ENCODE peak calls at places on chromosomes 13 and 19, in five cellular contexts. J is spleen; C is activated T-cell treated with anti-CD3 and anti-CD28 coated beads, Interleukin-2, amount 50 U/mL, for 72 hours; Z is NCI-H1436 treated with DMSO at 0.1 percent for 48 hours; R is M059J. L is an unnamed sample.

GRCh38 chr13:75136151-75136550 is 345.8 kb downstream of the TBC1D4 start:
- DNase-seq in C (no peak), R (peak), Z (no peak), J (no peak), L (no peak)

GRCh38 chr13:50644081-50644871 is 199.2 kb downstream of the DLEU7 start:
- DNase-seq in R (peak), C (no peak), J (no peak), Z (no peak), L (no peak)

GRCh38 chr19:17331254-17331558 is 3.4 kb downstream of the ANO8 start:
- DNase-seq in R (no peak), J (no peak), C (no peak), Z (no peak), L (no peak)

GRCh38 chr19:18762125-18763023 is 28.7 kb downstream of the COMP start:
- DNase-seq in J (no peak), R (peak), Z (no peak), C (no peak), L (no peak)

GRCh38 chr13:84588023-84588422 is 705.7 kb upstream of the SLITRK1 start:
- DNase-seq in Z (no peak), R (no peak), C (no peak), J (no peak), L (no peak)

GRCh38 chr13:101700598-101700997 is 248.1 kb downstream of the ITGBL1 start:
- DNase-seq in Z (no peak), R (no peak), J (no peak), C (no peak), L (no peak)

GRCh38 chr19:29665215-29665825 is at the start of gene PLEKHF1:
- DNase-seq in R (peak), J (peak), C (peak), Z (no peak), L (peak)

GRCh38 chr13:26377038-26377437 is 123.1 kb downstream of the CDK8 start:
- DNase-seq in R (peak), C (peak), Z (no peak), J (no peak), L (no peak)

GRCh38 chr13:79508224-79508961 is 27.4 kb downstream of the NDFIP2 start:
- DNase-seq in R (peak), Z (no peak), J (no peak), C (no peak), L (no peak)

GRCh38 chr13:97659602-97660001 is 225.6 kb downstream of the RAP2A start:
- DNase-seq in R (no peak), J (no peak), Z (no peak), C (no peak), L (no peak)

GRCh38 chr13:64453831-64454230 is 2776.3 kb downstream of the PCDH9 start:
- DNase-seq in C (no peak), Z (no peak), J (no peak), R (no peak), L (no peak)

GRCh38 chr13:51861728-51862300 is at the start of gene CCDC70:
- DNase-seq in C (peak), Z (no peak), R (peak), J (no peak), L (peak)

GRCh38 chr19:4657835-4658234 is 12.3 kb downstream of the MYDGF start:
- DNase-seq in J (no peak), R (no peak), Z (no peak), C (no peak), L (no peak)

GRCh38 chr19:54462713-54463530 is 656 bp downstream of the LENG9 start:
- DNase-seq in Z (no peak), C (peak), R (peak), J (peak), L (no peak)

GRCh38 chr19:56097306-56097705 is 23.8 kb downstream of the ZNF787 start:
- DNase-seq in J (peak), C (no peak), R (no peak), Z (no peak), L (no peak)

GRCh38 chr19:4967738-4968461 is 1.0 kb upstream of the KDM4B start:
- DNase-seq in J (no peak), R (peak), C (no peak), Z (no peak), L (no peak)

GRCh38 chr19:47267350-47267759 is 7.3 kb upstream of the INAFM1 start:
- DNase-seq in Z (no peak), R (no peak), C (no peak), J (no peak), L (no peak)

GRCh38 chr19:45815501-45816216 is 551 bp upstream of the RSPH6A start:
- DNase-seq in R (no peak), Z (no peak), J (no peak), C (no peak), L (no peak)

GRCh38 chr19:34979819-34980640 is 16.0 kb upstream of the ZNF792 start:
- DNase-seq in J (no peak), Z (no peak), C (no peak), R (no peak), L (no peak)

GRCh38 chr19:57171551-57172081 is 4.3 kb upstream of the DUXA start:
- DNase-seq in J (peak), R (peak), Z (no peak), C (peak), L (peak)

GRCh38 chr19:10662384-10663251 is 8.5 kb downstream of the ILF3 start:
- DNase-seq in J (no peak), R (no peak), Z (no peak), C (peak), L (no peak)

GRCh38 chr19:21164541-21164940 is 22.7 kb downstream of the ZNF431 start:
- DNase-seq in R (no peak), Z (no peak), J (no peak), C (no peak), L (no peak)

GRCh38 chr13:40539954-40540706 is 126.3 kb downstream of the FOXO1 start:
- DNase-seq in Z (no peak), R (peak), J (no peak), C (no peak), L (no peak)

GRCh38 chr13:80030491-80030890 is 310.4 kb downstream of the SPRY2 start:
- DNase-seq in J (no peak), Z (no peak), R (peak), C (no peak), L (no peak)

GRCh38 chr13:99256709-99257108 is 1.5 kb downstream of the GPR18 start:
- DNase-seq in C (no peak), R (no peak), Z (no peak), J (no peak), L (no peak)

GRCh38 chr19:15671891-15672579 is 852 bp upstream of the CYP4F12 start:
- DNase-seq in J (no peak), C (no peak), R (no peak), Z (no peak), L (no peak)

GRCh38 chr19:48090281-48090802 is 20.3 kb downstream of the PLA2G4C start:
- DNase-seq in C (no peak), R (peak), J (no peak), Z (no peak), L (no peak)

GRCh38 chr13:27524981-27525975 is 74.9 kb upstream of the MTIF3 start:
- DNase-seq in Z (no peak), R (no peak), C (no peak), J (no peak), L (no peak)

GRCh38 chr13:90757127-90757680 is 590.3 kb upstream of the MIR17HG start:
- DNase-seq in Z (no peak), C (no peak), J (no peak), R (peak), L (no peak)

GRCh38 chr13:101955764-101956163 is 446.1 kb downstream of the FGF14 start:
- DNase-seq in J (no peak), Z (no peak), C (no peak), R (no peak), L (no peak)

GRCh38 chr13:113647351-113648217 is 10.4 kb downstream of the ATP4B start:
- DNase-seq in Z (peak), J (peak), R (peak), C (no peak), L (no peak)

GRCh38 chr13:105598551-105598950 is 936.9 kb downstream of the EFNB2 start:
- DNase-seq in J (no peak), C (no peak), Z (no peak), R (peak), L (no peak)

GRCh38 chr19:52957591-52957990 is 5.1 kb downstream of the ZNF816 start:
- DNase-seq in Z (no peak), J (no peak), C (no peak), R (no peak), L (no peak)

GRCh38 chr13:113148940-113149503 is 9.4 kb upstream of the PROZ start:
- DNase-seq in Z (no peak), R (no peak), C (no peak), J (no peak), L (no peak)

GRCh38 chr13:97354808-97355207 is 79.2 kb upstream of the RAP2A start:
- DNase-seq in R (no peak), Z (no peak), C (no peak), J (no peak), L (no peak)

GRCh38 chr19:10501971-10502523 is 1.1 kb downstream of the KEAP1 start:
- DNase-seq in Z (no peak), J (peak), C (peak), R (peak), L (peak)

GRCh38 chr19:7863971-7864718 is 10.0 kb downstream of the PRR36 start:
- DNase-seq in C (no peak), J (no peak), R (no peak), Z (no peak), L (no peak)

GRCh38 chr13:99968521-99969367 is 2.8 kb downstream of the ZIC5 start:
- DNase-seq in R (peak), C (no peak), J (no peak), Z (no peak), L (no peak)

GRCh38 chr19:51514866-51515481 is 13.4 kb upstream of the SIGLEC12 start:
- DNase-seq in Z (no peak), C (peak), J (no peak), R (peak), L (no peak)